ENCODE peak calls at places on chromosome 17, in nine cellular contexts. V is neural progenitor cell, O is hypothalamus, A is left ventricle myocardium inferior, L is SHP77, G is HEK293T, K is IMR-90, H is posterior cingulate gyrus, B is C1 segment of cervical spinal cord. E is an unnamed sample.

GRCh38 chr17:18967806-18968744 is 16.1 kb downstream of the SLC5A10 start:
- DNase-seq in V (no peak), O (no peak), A (no peak), L (no peak), G (no peak), K (no peak), H (no peak), B (no peak), E (no peak)

GRCh38 chr17:32947736-32948135 is 19.8 kb downstream of the TMEM98 start:
- DNase-seq in V (no peak), O (no peak), A (no peak), L (no peak), G (no peak), K (no peak), H (no peak), B (no peak), E (no peak)

GRCh38 chr17:70848785-70849184 is 679.5 kb downstream of the KCNJ2 start:
- DNase-seq in V (no peak), O (no peak), A (no peak), L (no peak), G (no peak), K (peak), H (no peak), B (no peak), E (no peak)

GRCh38 chr17:8872036-8872704 is 4.7 kb upstream of the PIK3R6 start:
- DNase-seq in V (no peak), O (no peak), A (no peak), L (no peak), G (no peak), K (no peak), H (peak), B (no peak), E (no peak)

GRCh38 chr17:30243002-30243401 is 7.5 kb upstream of the SLC6A4 start:
- DNase-seq in V (no peak), O (no peak), A (no peak), L (no peak), G (no peak), K (no peak), H (no peak), B (no peak), E (no peak)

GRCh38 chr17:39357978-39358377 is 43.4 kb downstream of the FBXL20 start:
- DNase-seq in V (peak), O (no peak), A (no peak), L (no peak), G (no peak), K (no peak), H (no peak), B (no peak), E (no peak)

GRCh38 chr17:38341035-38341721 is 2.6 kb downstream of the GPR179 start:
- DNase-seq in V (peak), O (peak), A (peak), L (peak), G (peak), K (no peak), H (peak), B (peak), E (no peak)

GRCh38 chr17:49471089-49471683 is 23.9 kb upstream of the NGFR start:
- DNase-seq in V (peak), O (peak), A (peak), L (no peak), G (no peak), K (no peak), H (peak), B (peak), E (no peak)

GRCh38 chr17:80034977-80035686 is 540 bp downstream of the TBC1D16 start:
- DNase-seq in V (peak), O (no peak), A (no peak), L (no peak), G (no peak), K (peak), H (peak), B (no peak), E (no peak)

GRCh38 chr17:79842656-79843474 is 3.6 kb upstream of the CBX4 start:
- DNase-seq in V (peak), O (no peak), A (no peak), L (no peak), G (no peak), K (no peak), H (no peak), B (no peak), E (no peak)

GRCh38 chr17:55341432-55341831 is 76.7 kb downstream of the HLF start:
- DNase-seq in V (no peak), O (no peak), A (no peak), L (no peak), G (no peak), K (peak), H (no peak), B (no peak), E (no peak)

GRCh38 chr17:9472094-9472493 is 103.5 kb downstream of the STX8 start:
- DNase-seq in V (no peak), O (no peak), A (no peak), L (no peak), G (no peak), K (peak), H (no peak), B (no peak), E (no peak)

E was measured in Jurkat, Clone E6-1.